ENCODE peak calls at places on chromosomes 11 and 22, in eight cellular contexts. G is breast epithelium, W is endothelial cell of umbilical vein, H is HepG2, F is K562, N is esophagus muscularis mucosa, B is transverse colon, Q is HCT116. M is an unnamed sample. For H3K4me1, the result is how much of the 10 kb centered on the place peaks cover.

GRCh38 chr11:13276852-13277718 is 505 bp upstream of the BMAL1 start:
- DNase-seq in G (peak), W (peak), H (peak), F (peak), N (peak), B (peak), Q (peak), M (peak)

GRCh38 chr11:131274233-131274632 is 96.2 kb upstream of the NTM start:
- DNase-seq in G (no peak), W (no peak), H (no peak), F (no peak), N (no peak), B (no peak), Q (no peak), M (no peak)

GRCh38 chr11:88709567-88709966 is 356.2 kb downstream of the GRM5 start:
- DNase-seq in G (no peak), W (peak), H (no peak), F (no peak), N (no peak), B (no peak), Q (no peak), M (no peak)

GRCh38 chr11:13486926-13487660 is 8.7 kb downstream of the PTH start:
- DNase-seq in G (no peak), W (peak), H (peak), F (peak), N (no peak), B (peak), Q (no peak), M (peak)

GRCh38 chr11:72162891-72163492 is 27.5 kb downstream of the FOLR3 start:
- DNase-seq in G (no peak), W (no peak), H (no peak), F (no peak), N (no peak), B (no peak), Q (no peak), M (no peak)

GRCh38 chr11:11732116-11732515 is 109.7 kb upstream of the USP47 start:
- DNase-seq in G (no peak), W (no peak), H (no peak), F (no peak), N (no peak), B (no peak), Q (no peak), M (no peak)

GRCh38 chr22:33569547-33569946 is 350.7 kb downstream of the LARGE1 start:
- DNase-seq in G (no peak), W (no peak), H (no peak), F (no peak), N (no peak), B (no peak), Q (no peak), M (no peak)

GRCh38 chr11:114309517-114309916 is 13.3 kb downstream of the NNMT start:
- DNase-seq in G (no peak), W (no peak), H (no peak), F (no peak), N (no peak), B (no peak), Q (no peak), M (no peak)

GRCh38 chr11:94740975-94741707 is 27.0 kb upstream of the AMOTL1 start:
- DNase-seq in G (peak), W (peak), H (peak), F (peak), N (no peak), B (no peak), Q (peak), M (no peak)

GRCh38 chr11:11075515-11076171 is 217.8 kb upstream of the ZBED5 start:
- DNase-seq in G (no peak), W (no peak), H (no peak), F (peak), N (no peak), B (no peak), Q (no peak), M (no peak)

GRCh38 chr11:4068962-4069361 is 25.6 kb upstream of the RRM1 start:
- DNase-seq in G (no peak), W (no peak), H (no peak), F (no peak), N (no peak), B (no peak), Q (no peak), M (no peak)

GRCh38 chr11:120244476-120244875 is 4.5 kb downstream of the POU2F3 start:
- DNase-seq in G (no peak), W (no peak), H (no peak), F (no peak), N (no peak), B (no peak), Q (no peak), M (peak)

GRCh38 chr11:20547411-20547810 is 52.0 kb upstream of the SLC6A5 start:
- DNase-seq in G (no peak), W (no peak), H (no peak), F (no peak), N (no peak), B (no peak), Q (no peak), M (no peak)

GRCh38 chr11:124482362-124483147 is 37.1 kb upstream of the OR8B8 start:
- DNase-seq in G (no peak), W (peak), H (no peak), F (peak), N (no peak), B (no peak), Q (no peak), M (peak)

GRCh38 chr11:24311974-24312373 is 184.9 kb upstream of the LUZP2 start:
- DNase-seq in G (no peak), W (no peak), H (no peak), F (no peak), N (no peak), B (no peak), Q (no peak), M (no peak)

GRCh38 chr11:70072471-70073187 is 5.5 kb upstream of the ANO1 start:
- DNase-seq in G (peak), W (no peak), H (no peak), F (no peak), N (no peak), B (no peak), Q (no peak), M (peak)

GRCh38 chr22:50078246-50078645 is 7.0 kb downstream of the MLC1 start:
- DNase-seq in G (no peak), W (no peak), H (no peak), F (no peak), N (no peak), B (no peak), Q (no peak), M (peak)

GRCh38 chr22:31106651-31107205 is 640 bp downstream of the SELENOM start:
- DNase-seq in G (no peak), W (no peak), H (no peak), F (no peak), N (no peak), B (no peak), Q (no peak), M (no peak)

GRCh38 chr11:44207292-44207691 is 102.6 kb downstream of the ALX4 start:
- DNase-seq in G (no peak), W (no peak), H (no peak), F (no peak), N (no peak), B (no peak), Q (no peak), M (no peak)

GRCh38 chr11:2473361-2474058 is 28.7 kb downstream of the KCNQ1 start:
- DNase-seq in G (no peak), W (no peak), H (no peak), F (peak), N (peak), B (no peak), Q (no peak), M (no peak)

GRCh38 chr11:109795234-109795633 is 298.0 kb upstream of the ZC3H12C start:
- DNase-seq in G (no peak), W (no peak), H (no peak), F (no peak), N (no peak), B (no peak), Q (no peak), M (no peak)

GRCh38 chr11:94011478-94011877 is 9.7 kb upstream of the HEPHL1 start:
- DNase-seq in G (no peak), W (no peak), H (no peak), F (no peak), N (no peak), B (no peak), Q (no peak), M (no peak)

GRCh38 chr11:85459304-85459703 is 167.8 kb downstream of the DLG2 start:
- DNase-seq in G (no peak), W (no peak), H (no peak), F (no peak), N (no peak), B (no peak), Q (no peak), M (peak)

GRCh38 chr22:36816635-36817428 is at the start of gene PVALB:
- DNase-seq in G (no peak), W (peak), H (no peak), F (peak), N (no peak), B (no peak), Q (no peak), M (no peak)

GRCh38 chr11:96102664-96103068 is 178.8 kb upstream of the MTMR2 start:
- DNase-seq in G (no peak), W (peak), H (no peak), F (no peak), N (no peak), B (no peak), Q (no peak), M (no peak)

GRCh38 chr11:104774578-104774977 is 123.7 kb downstream of the CASP12 start:
- DNase-seq in G (no peak), W (no peak), H (no peak), F (no peak), N (no peak), B (no peak), Q (no peak), M (no peak)

GRCh38 chr11:127195791-127196190 is 195.2 kb upstream of the KIRREL3 start:
- DNase-seq in G (no peak), W (no peak), H (no peak), F (no peak), N (no peak), B (no peak), Q (no peak), M (no peak)

GRCh38 chr22:33579448-33580093 is 340.7 kb downstream of the LARGE1 start:
- DNase-seq in G (peak), W (no peak), H (peak), F (peak), N (no peak), B (peak), Q (peak), M (no peak)

GRCh38 chr22:48138427-48138826 is 1376.0 kb downstream of the TBC1D22A start:
- DNase-seq in G (no peak), W (no peak), H (no peak), F (no peak), N (no peak), B (no peak), Q (no peak), M (no peak)
- TF ChIP-seq POLR2AphosphoS5 in G (no peak), W (no peak), H (no peak), F (no peak), N (no peak), B (no peak), Q (no peak), M (no peak)

DNA sequence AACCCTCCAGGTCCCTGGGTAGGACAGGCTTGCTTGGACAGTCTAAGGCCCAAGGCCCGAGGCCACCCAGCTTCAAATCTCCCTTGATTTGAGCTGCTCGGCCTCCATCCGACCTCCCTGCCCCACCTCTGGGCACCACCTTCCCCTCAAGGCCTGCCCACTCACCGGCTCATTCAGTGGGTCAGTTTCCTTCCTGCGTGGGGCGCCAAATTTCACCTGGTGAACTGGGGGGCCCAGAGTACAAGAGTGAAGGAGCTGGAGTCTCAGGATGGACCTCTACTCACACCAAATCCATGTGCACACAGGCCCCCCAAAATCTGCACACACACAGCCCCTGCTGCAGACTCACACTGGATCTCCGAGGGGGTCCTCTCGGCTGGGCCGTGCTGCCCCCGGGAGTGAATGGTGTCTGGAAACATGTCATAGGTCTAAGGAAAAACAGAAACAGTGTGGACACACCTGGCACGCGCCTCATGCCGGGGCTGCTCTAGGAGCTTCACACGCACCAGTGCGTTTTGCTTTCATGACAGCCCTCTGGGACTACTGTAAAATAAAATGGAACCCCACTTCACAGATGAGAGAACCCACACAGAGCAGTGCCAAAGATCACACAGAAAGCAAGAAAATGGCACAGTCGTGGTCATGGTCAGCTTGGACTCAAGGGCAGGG is 3.6 kb downstream of the MAP4K2 start:
- DNase-seq in G (no peak), W (no peak), H (no peak), F (no peak), N (no peak), B (no peak), Q (no peak), M (no peak)
- H3K4me1 ChIP-seq in G (under half), W (under half), H (half or more), F (half or more), N (under half), B (under half), Q (under half), M (half or more)

DNA sequence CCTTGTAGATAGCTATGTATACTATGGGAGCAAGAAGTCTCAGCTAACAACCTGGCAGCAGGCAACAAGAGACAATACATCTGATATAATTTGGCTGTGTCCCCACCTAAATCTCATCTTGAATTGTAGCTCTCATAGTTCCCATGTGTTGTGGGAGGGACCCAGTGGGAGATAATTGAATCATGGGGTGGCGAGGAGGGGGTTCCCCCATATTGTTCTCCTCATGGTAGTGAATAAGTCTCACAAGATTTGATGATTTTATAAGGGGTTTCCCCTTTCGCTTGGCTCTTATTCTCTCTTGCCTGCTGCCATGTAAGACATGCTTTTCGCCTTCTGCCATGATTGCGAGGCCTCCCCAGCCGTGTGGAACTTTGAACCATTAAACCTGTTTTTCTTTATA is 6.2 kb downstream of the DNAJC24 start:
- DNase-seq in G (no peak), W (no peak), H (no peak), F (no peak), N (no peak), B (no peak), Q (no peak), M (no peak)
- H3K4me3 ChIP-seq in G (no peak), W (no peak), H (no peak), F (no peak), N (no peak), B (no peak), Q (no peak), M (no peak)

GRCh38 chr22:46473896-46474557 is 63.4 kb downstream of the CELSR1 start:
- DNase-seq in G (no peak), W (no peak), H (no peak), F (no peak), N (no peak), B (no peak), Q (no peak), M (no peak)

GRCh38 chr22:46481386-46481785 is 56.0 kb downstream of the CELSR1 start:
- DNase-seq in G (no peak), W (no peak), H (no peak), F (no peak), N (no peak), B (no peak), Q (no peak), M (no peak)

GRCh38 chr22:46480396-46480795 is 57.0 kb downstream of the CELSR1 start:
- DNase-seq in G (no peak), W (peak), H (no peak), F (no peak), N (no peak), B (no peak), Q (no peak), M (no peak)

GRCh38 chr22:46479046-46479445 is 58.4 kb downstream of the CELSR1 start:
- DNase-seq in G (no peak), W (no peak), H (no peak), F (no peak), N (no peak), B (no peak), Q (no peak), M (no peak)

DNA sequence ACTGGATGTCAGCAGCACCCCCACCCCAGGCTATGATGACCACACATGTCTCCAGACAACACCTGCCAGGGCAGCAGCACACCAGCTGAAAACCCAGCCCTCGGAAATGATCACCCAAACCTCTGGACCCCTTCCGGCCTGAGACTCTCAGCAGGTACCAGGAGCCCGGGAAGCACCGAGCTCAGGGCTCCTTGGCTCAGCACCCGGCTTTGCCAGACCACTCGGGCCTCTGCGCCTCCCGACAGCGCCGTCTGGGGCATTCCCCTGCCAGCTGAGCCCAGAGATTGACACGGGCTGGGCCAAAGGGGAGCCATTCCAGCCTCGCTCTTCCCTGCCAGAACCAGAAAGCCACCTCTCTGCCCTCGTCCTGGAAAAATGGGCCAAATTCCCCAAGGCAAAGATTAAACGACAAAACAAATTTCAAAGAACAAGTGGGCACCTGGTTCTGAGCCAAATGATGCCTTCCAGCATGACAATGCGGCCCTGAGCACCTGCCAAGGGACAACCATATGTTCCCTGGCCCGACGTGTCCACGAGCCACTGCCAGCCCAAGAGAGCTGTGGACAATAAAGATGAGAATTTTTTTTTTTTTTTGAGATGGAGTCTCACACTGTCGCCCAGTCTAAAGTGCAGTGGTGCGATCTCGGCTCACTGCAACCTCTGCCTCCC is 59.3 kb downstream of the CELSR1 start:
- DNase-seq in G (no peak), W (no peak), H (no peak), F (no peak), N (no peak), B (no peak), Q (no peak), M (no peak)
- TF ChIP-seq POLR2AphosphoS5 in G (no peak), W (no peak), H (no peak), F (no peak), N (no peak), B (no peak), Q (no peak), M (no peak)